ENCODE peak calls at places on chromosome 7, in seven cellular contexts. L, N, A, Z, F, O and C are unnamed samples.

GRCh38 chr7:31633894-31634494 is 53.0 kb upstream of the PPP1R17 start:
- DNase-seq in N (peak; percentile 47), L (no peak), Z (peak; percentile 11), F (peak; percentile 32), A (no peak), O (peak; percentile 78), C (peak; percentile 83)

GRCh38 chr7:353746-354325 is 63.9 kb downstream of the FOXL3 start:
- DNase-seq in O (no peak), A (no peak), F (peak; percentile 62), Z (peak; percentile 20), L (no peak), N (no peak), C (no peak)

GRCh38 chr7:48637382-48637781 is 287.0 kb upstream of the CDC14C start:
- DNase-seq in F (peak; percentile 31), L (no peak), A (no peak), N (no peak), Z (no peak), O (no peak), C (no peak)

GRCh38 chr7:38329340-38329739 is 55.9 kb upstream of the TARP start:
- DNase-seq in N (no peak), L (no peak), F (no peak), A (no peak), Z (no peak), O (no peak), C (no peak)

GRCh38 chr7:36604801-36605200 is 119.5 kb downstream of the AOAH start:
- DNase-seq in O (no peak), Z (no peak), F (peak; percentile 21), N (no peak), L (no peak), A (no peak), C (no peak)

GRCh38 chr7:170551-171363 is 21.6 kb upstream of the FAM20C start:
- DNase-seq in F (no peak), L (no peak), O (no peak), N (no peak), Z (no peak), A (peak; percentile 35), C (no peak)

GRCh38 chr7:4014649-4015048 is 667.4 kb upstream of the FOXK1 start:
- DNase-seq in A (no peak), F (no peak), L (no peak), Z (no peak), N (no peak), O (no peak), C (no peak)

GRCh38 chr7:20787658-20788057 is 972 bp upstream of the SP8 start:
- DNase-seq in Z (no peak), F (no peak), L (no peak), O (no peak), N (no peak), A (no peak), C (no peak)

GRCh38 chr7:47128719-47129118 is 453.2 kb downstream of the TNS3 start:
- DNase-seq in A (no peak), N (no peak), O (no peak), F (no peak), L (no peak), Z (no peak), C (no peak)

GRCh38 chr7:2476298-2476697 is at the start of gene GRIFIN:
- DNase-seq in L (no peak), F (no peak), Z (no peak), A (no peak), O (no peak), N (no peak), C (no peak)

GRCh38 chr7:14018751-14019150 is 29.3 kb upstream of the ETV1 start:
- DNase-seq in Z (no peak), O (no peak), A (no peak), N (no peak), L (no peak), F (peak; percentile 55), C (no peak)

GRCh38 chr7:81594767-81595166 is 175.1 kb downstream of the HGF start:
- DNase-seq in O (no peak), Z (no peak), N (no peak), F (peak; percentile 64), L (no peak), A (peak; percentile 49), C (peak; percentile 95)

GRCh38 chr7:116162992-116163391 is 47.3 kb upstream of the TES start:
- DNase-seq in A (no peak), N (no peak), F (no peak), O (no peak), L (no peak), Z (no peak), C (no peak)

DNA sequence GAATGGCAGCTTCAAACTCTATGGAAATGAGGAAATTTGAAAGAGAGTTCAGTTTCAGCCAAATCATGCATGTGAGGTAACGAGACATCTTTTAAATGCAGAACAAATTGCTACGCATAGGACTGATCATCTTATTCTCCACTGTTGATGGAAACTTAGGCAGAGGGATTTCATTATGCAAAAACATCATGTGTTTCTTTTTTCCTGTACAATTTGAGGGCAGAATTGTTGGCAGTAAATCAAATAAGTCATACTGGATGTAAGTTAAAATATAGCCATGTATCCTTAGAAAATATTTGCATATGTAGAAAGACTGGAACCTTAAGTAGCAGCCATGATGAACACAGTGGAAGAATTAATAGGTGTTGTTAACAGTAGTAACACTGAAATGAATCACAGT is 327.5 kb downstream of the CDK14 start:
- DNase-seq in Z (no peak), O (no peak), L (no peak), F (no peak), N (no peak), A (no peak), C (no peak)
- H3K27ac ChIP-seq in Z (no peak overlapping the region), O (no peak overlapping the region), L (no peak overlapping the region), F (no peak overlapping the region), N (no peak overlapping the region), A (no peak overlapping the region), C (no peak overlapping the region)

GRCh38 chr7:25940086-25940906 is 211.7 kb upstream of the NFE2L3 start:
- DNase-seq in L (no peak), A (no peak), F (no peak), O (no peak), Z (no peak), N (no peak), C (no peak)
- H3K4me3 ChIP-seq in L (no peak overlapping the region), A (no peak overlapping the region), F (no peak overlapping the region), O (no peak overlapping the region), Z (no peak overlapping the region), N (no peak overlapping the region), C (no peak overlapping the region)

DNA sequence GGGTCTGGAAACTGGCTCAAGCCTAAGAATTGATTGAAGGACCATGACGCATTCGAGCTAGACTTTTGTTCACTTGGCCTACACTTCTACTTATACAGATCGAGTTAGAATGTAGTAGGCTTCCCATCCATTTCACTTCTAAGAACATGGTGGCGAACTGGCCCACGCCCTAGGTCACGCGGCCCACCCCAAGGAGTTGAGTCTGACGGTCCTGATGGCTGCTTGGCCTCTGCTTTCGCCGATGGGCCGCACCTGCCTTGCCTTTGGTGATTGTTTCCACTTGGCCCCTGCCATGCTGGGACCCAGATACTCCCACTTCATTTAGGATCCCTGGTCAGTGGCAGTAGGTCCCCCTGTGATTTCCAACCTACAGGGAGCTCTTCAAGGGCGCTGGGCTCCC is 153.6 kb downstream of the PRKAG2 start:
- DNase-seq in L (no peak), A (no peak), F (no peak), N (no peak), Z (no peak), O (no peak), C (no peak)
- H3K27ac ChIP-seq in L (no peak overlapping the region), A (no peak overlapping the region), F (no peak overlapping the region), N (no peak overlapping the region), Z (no peak overlapping the region), O (no peak overlapping the region), C (peak overlapping the region; percentile 84)

GRCh38 chr7:33831389-33832118 is 73.8 kb upstream of the BMPER start:
- DNase-seq in N (no peak), O (no peak), Z (no peak), L (no peak), A (peak; percentile 56), F (no peak), C (peak; percentile 51)
- H3K4me3 ChIP-seq in N (no peak overlapping the region), O (no peak overlapping the region), Z (no peak overlapping the region), L (no peak overlapping the region), A (no peak overlapping the region), F (no peak overlapping the region), C (no peak overlapping the region)

GRCh38 chr7:143382126-143382790 is 1.1 kb downstream of the ZYX start:
- DNase-seq in Z (no peak), O (no peak), N (no peak), F (no peak), A (no peak), L (no peak), C (no peak)

GRCh38 chr7:143383642-143383957 is 2.5 kb downstream of the ZYX start:
- DNase-seq in L (peak; percentile 30), F (no peak), O (no peak), Z (no peak), N (no peak), A (no peak), C (no peak)

GRCh38 chr7:143384148-143384547 is 3.0 kb downstream of the ZYX start:
- DNase-seq in Z (peak; percentile 82), A (no peak), L (peak; percentile 42), F (peak; percentile 56), N (no peak), O (no peak), C (peak; percentile 70)

GRCh38 chr7:143381427-143382125 is 431 bp downstream of the ZYX start:
- DNase-seq in O (peak; percentile 82), Z (peak; percentile 84), F (peak; percentile 57), N (no peak), L (no peak), A (peak; percentile 85), C (peak; percentile 68)

DNA sequence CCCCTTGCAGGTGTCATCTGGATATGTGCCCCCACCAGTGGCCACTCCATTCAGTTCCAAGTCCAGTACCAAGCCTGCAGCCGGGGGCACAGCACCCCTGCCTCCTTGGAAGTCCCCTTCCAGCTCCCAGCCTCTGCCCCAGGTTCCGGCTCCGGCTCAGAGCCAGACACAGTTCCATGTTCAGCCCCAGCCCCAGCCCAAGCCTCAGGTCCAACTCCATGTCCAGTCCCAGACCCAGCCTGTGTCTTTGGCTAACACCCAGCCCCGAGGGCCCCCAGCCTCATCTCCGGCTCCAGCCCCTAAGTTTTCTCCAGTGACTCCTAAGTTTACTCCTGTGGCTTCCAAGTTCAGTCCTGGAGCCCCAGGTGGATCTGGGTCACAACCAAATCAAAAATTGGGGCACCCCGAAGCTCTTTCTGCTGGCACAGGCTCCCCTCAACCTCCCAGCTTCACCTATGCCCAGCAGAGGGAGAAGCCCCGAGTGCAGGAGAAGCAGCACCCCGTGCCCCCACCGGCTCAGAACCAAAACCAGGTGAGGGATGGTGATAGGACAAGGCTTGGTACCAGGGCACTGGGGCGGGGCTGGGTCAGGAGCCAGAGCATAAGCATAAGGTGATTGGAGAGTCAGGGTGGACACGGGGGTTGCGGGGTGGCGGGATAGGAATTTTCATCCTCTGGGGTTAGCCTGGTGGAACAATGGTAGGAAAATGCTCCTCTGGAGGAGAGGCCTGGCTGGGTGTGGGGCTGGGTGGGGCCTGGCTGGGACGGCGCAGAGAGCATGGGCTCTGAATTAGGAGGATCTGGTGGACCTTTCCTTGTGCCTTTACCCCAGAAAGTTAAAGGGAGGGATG is 1.9 kb downstream of the ZYX start:
- DNase-seq in O (no peak), F (no peak), L (no peak), N (no peak), A (no peak), Z (no peak), C (no peak)
- H3K27ac ChIP-seq in O (peak overlapping the region; percentile 85), F (peak overlapping the region; percentile 99), L (no peak overlapping the region), N (peak overlapping the region; percentile 100), A (peak overlapping the region; percentile 95), Z (peak overlapping the region; percentile 97), C (no peak overlapping the region)

DNA sequence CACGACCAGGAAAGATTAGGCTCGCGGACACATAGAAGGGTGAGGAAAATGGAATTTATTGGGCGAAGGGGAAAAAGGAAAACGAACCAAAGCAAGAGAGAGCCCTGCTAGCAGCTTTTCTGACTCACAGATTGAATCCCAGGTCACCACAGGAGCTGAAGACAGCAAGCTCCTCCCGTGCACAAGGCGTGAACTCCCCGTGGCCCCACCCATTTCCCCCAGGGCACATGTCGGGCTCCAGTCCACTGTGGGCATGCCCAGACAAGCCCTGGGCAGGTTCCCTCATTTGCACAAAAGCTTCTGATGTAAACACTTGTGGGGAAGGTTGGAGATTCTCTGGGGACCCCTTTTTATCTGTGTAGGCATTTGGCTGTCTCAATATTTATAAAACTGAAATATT is 582.4 kb downstream of the SUGCT start:
- DNase-seq in F (peak; percentile 55), Z (peak; percentile 12), O (peak; percentile 86), N (peak; percentile 12), L (no peak), A (peak; percentile 88), C (peak; percentile 70)
- H3K4me3 ChIP-seq in F (no peak overlapping the region), Z (no peak overlapping the region), O (no peak overlapping the region), N (no peak overlapping the region), L (no peak overlapping the region), A (no peak overlapping the region), C (no peak overlapping the region)